ENCODE peak calls at places on chromosomes 4 and X, in four cellular contexts. One of them, this sample, is unnamed. For H3K4me1 and H3K36me3, the result is how much of the 10 kb centered on the place peaks cover.

GRCh38 chrX:16444353-16444752 is 205.6 kb upstream of the S100G start:
- DNase-seq in tibial artery: no peak
- DNase-seq in adrenal gland: no peak
- DNase-seq in sigmoid colon: no peak
- DNase-seq in this sample: no peak

GRCh38 chr4:21765810-21766407 is 182.7 kb downstream of the KCNIP4 start:
- DNase-seq in sigmoid colon: no peak
- DNase-seq in adrenal gland: peak
- DNase-seq in tibial artery: no peak
- DNase-seq in this sample: peak

GRCh38 chr4:137531951-137532868 is at the start of gene PCDH18:
- DNase-seq in tibial artery: peak
- DNase-seq in adrenal gland: peak
- DNase-seq in sigmoid colon: peak
- DNase-seq in this sample: peak

GRCh38 chr4:141391771-141392170 is 171.1 kb downstream of the ZNF330 start:
- DNase-seq in tibial artery: no peak
- DNase-seq in sigmoid colon: no peak
- DNase-seq in adrenal gland: no peak
- DNase-seq in this sample: no peak

GRCh38 chrX:83845397-83845796 is 15.5 kb upstream of the CYLC1 start:
- DNase-seq in adrenal gland: peak
- DNase-seq in tibial artery: no peak
- DNase-seq in sigmoid colon: no peak
- DNase-seq in this sample: peak

GRCh38 chr4:45638641-45639040 is 485.2 kb downstream of the GABRG1 start:
- DNase-seq in adrenal gland: no peak
- DNase-seq in tibial artery: no peak
- DNase-seq in sigmoid colon: no peak
- DNase-seq in this sample: no peak

GRCh38 chr4:120816385-120816784 is 106.1 kb downstream of the PRDM5 start:
- DNase-seq in tibial artery: no peak
- DNase-seq in sigmoid colon: no peak
- DNase-seq in adrenal gland: no peak
- DNase-seq in this sample: no peak

GRCh38 chr4:41257257-41257900 is 651 bp downstream of the UCHL1 start:
- DNase-seq in sigmoid colon: peak
- DNase-seq in adrenal gland: peak
- DNase-seq in tibial artery: peak
- DNase-seq in this sample: peak

GRCh38 chr4:41883988-41884737 is 51.1 kb upstream of the TMEM33 start:
- DNase-seq in sigmoid colon: no peak
- DNase-seq in tibial artery: no peak
- DNase-seq in adrenal gland: peak
- DNase-seq in this sample: no peak

GRCh38 chr4:168741281-168742173 is 244.7 kb downstream of the PALLD start:
- DNase-seq in tibial artery: no peak
- DNase-seq in adrenal gland: peak
- DNase-seq in sigmoid colon: no peak
- DNase-seq in this sample: no peak

GRCh38 chrX:912677-913076 is 282.1 kb downstream of the SHOX start:
- DNase-seq in adrenal gland: no peak
- DNase-seq in sigmoid colon: no peak
- DNase-seq in tibial artery: no peak
- DNase-seq in this sample: no peak

GRCh38 chr4:112170451-112170993 is 25.3 kb downstream of the FAM241A start:
- DNase-seq in sigmoid colon: no peak
- DNase-seq in adrenal gland: no peak
- DNase-seq in tibial artery: no peak
- DNase-seq in this sample: no peak

GRCh38 chrX:153158319-153158718 is 20.8 kb upstream of the MAGEA1 start:
- DNase-seq in sigmoid colon: no peak
- DNase-seq in adrenal gland: no peak
- DNase-seq in tibial artery: no peak
- DNase-seq in this sample: no peak

GRCh38 chr4:171813195-171813955 is at the start of gene GALNTL6:
- DNase-seq in tibial artery: no peak
- DNase-seq in sigmoid colon: peak
- DNase-seq in adrenal gland: no peak
- DNase-seq in this sample: no peak
- H3K4me3 ChIP-seq in tibial artery: peak
- H3K4me3 ChIP-seq in sigmoid colon: peak
- H3K4me3 ChIP-seq in adrenal gland: peak
- H3K4me3 ChIP-seq in this sample: peak

GRCh38 chrX:13082286-13083065 is 38.1 kb upstream of the FAM9C start:
- DNase-seq in tibial artery: no peak
- DNase-seq in sigmoid colon: no peak
- DNase-seq in adrenal gland: no peak
- DNase-seq in this sample: no peak
- H3K4me1 ChIP-seq in tibial artery: under half
- H3K4me1 ChIP-seq in sigmoid colon: under half
- H3K4me1 ChIP-seq in adrenal gland: under half
- H3K4me1 ChIP-seq in this sample: under half

GRCh38 chrX:24475480-24475879 is 10.4 kb downstream of the PDK3 start:
- DNase-seq in sigmoid colon: no peak
- DNase-seq in adrenal gland: no peak
- DNase-seq in tibial artery: no peak
- DNase-seq in this sample: no peak

GRCh38 chrX:24479924-24480722 is 15.0 kb downstream of the PDK3 start:
- DNase-seq in adrenal gland: no peak
- DNase-seq in tibial artery: peak
- DNase-seq in sigmoid colon: no peak
- DNase-seq in this sample: no peak

GRCh38 chrX:24482823-24483410 is 17.8 kb downstream of the PDK3 start:
- DNase-seq in tibial artery: no peak
- DNase-seq in adrenal gland: no peak
- DNase-seq in sigmoid colon: no peak
- DNase-seq in this sample: no peak

GRCh38 chrX:24483596-24483995 is 18.5 kb downstream of the PDK3 start:
- DNase-seq in adrenal gland: no peak
- DNase-seq in tibial artery: no peak
- DNase-seq in sigmoid colon: no peak
- DNase-seq in this sample: no peak

GRCh38 chrX:24478516-24478915 is 13.4 kb downstream of the PDK3 start:
- DNase-seq in sigmoid colon: no peak
- DNase-seq in adrenal gland: no peak
- DNase-seq in tibial artery: no peak
- DNase-seq in this sample: no peak
- H3K36me3 ChIP-seq in sigmoid colon: under half
- H3K36me3 ChIP-seq in adrenal gland: under half
- H3K36me3 ChIP-seq in tibial artery: under half
- H3K36me3 ChIP-seq in this sample: under half

DNA sequence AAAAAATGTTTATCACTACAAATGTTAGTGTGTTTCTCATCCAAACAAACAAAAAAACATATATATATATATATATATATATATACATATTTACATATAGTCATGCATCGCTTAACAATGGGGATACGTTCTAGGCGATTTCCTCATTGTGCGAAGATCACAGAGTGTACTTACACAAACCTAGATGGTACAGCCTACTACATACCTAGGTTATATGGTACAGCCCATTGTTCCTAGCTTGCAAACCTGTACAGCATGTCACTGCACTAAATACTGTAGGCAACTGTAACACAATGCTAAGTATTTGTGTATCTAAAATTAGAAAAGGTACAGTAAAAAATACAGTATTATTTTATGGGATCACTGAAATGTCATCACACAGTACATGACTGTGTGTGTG is 16.4 kb upstream of the TMSB4X start:
- DNase-seq in sigmoid colon: no peak
- DNase-seq in tibial artery: no peak
- DNase-seq in adrenal gland: no peak
- DNase-seq in this sample: no peak
- H3K4me3 ChIP-seq in sigmoid colon: no peak
- H3K4me3 ChIP-seq in tibial artery: no peak
- H3K4me3 ChIP-seq in adrenal gland: no peak
- H3K4me3 ChIP-seq in this sample: no peak

DNA sequence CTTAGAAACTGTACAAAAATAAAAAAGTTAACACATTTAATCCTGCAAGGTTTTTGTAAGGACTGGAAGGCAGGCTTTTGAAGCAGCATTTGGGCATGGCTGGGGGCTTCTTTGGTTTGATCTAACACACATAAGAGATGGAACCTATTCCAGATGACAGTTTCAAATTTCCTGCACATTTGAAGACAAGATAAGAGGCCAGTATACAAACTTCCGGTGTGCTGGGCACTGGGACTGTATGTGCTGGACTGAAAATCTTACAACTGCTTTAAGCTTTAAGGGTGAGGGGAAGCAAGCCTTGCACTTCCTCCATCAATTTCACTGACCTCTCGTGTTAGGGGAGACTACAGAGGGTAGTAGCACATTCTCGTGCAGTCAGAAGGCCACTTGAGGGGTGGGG is 122.9 kb downstream of the AMMECR1 start:
- DNase-seq in adrenal gland: no peak
- DNase-seq in sigmoid colon: no peak
- DNase-seq in tibial artery: no peak
- DNase-seq in this sample: no peak
- H3K4me1 ChIP-seq in adrenal gland: under half
- H3K4me1 ChIP-seq in sigmoid colon: under half
- H3K4me1 ChIP-seq in tibial artery: under half
- H3K4me1 ChIP-seq in this sample: under half

DNA sequence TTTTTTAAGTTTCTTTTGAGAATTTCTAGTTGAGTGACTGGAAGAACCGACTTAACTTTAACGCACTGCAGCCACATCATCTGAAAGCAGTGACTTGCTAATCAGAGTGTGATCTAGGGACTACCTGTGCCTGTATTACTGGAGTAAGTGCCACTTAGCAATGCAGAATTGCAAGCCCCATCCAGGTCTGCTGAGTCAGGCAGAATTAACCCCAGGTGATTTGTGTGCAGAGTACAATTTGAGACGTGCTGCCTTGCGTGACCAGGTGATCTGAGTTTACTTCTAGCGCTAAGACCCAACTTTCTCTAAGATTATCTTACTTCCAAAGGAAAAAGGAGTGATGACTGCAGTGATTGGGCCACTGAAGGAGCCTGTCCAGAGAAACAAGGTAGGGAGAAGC is 85.3 kb downstream of the CLCN4 start:
- DNase-seq in adrenal gland: no peak
- DNase-seq in sigmoid colon: no peak
- DNase-seq in tibial artery: no peak
- DNase-seq in this sample: no peak
- H3K36me3 ChIP-seq in adrenal gland: under half
- H3K36me3 ChIP-seq in sigmoid colon: under half
- H3K36me3 ChIP-seq in tibial artery: under half
- H3K36me3 ChIP-seq in this sample: under half

GRCh38 chr4:166169111-166169510 is 296.1 kb downstream of the TLL1 start:
- DNase-seq in adrenal gland: no peak
- DNase-seq in sigmoid colon: no peak
- DNase-seq in tibial artery: no peak
- DNase-seq in this sample: no peak

GRCh38 chr4:166174717-166175510 is 301.9 kb downstream of the TLL1 start:
- DNase-seq in sigmoid colon: no peak
- DNase-seq in adrenal gland: no peak
- DNase-seq in tibial artery: no peak
- DNase-seq in this sample: no peak

DNA sequence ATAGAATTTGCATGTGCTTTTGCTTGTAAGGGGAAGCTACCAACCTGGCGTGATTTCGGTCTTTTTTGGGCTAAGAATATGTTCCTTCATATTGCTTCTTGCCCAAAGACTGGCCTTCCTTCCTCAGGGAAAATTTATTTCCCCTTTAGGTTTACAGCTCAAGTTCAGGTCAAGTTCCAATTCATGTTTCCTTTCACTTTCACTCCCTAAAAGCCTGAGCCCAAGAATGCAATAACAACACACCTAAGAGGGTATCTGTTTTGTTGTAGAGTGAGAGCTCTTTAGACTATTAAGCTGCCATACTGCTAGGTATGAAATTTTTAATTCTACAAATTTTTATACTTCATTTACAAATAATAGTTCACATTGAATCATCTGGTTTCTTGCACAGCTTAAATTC is 299.6 kb downstream of the TLL1 start:
- DNase-seq in tibial artery: no peak
- DNase-seq in adrenal gland: no peak
- DNase-seq in sigmoid colon: no peak
- DNase-seq in this sample: no peak
- H3K4me3 ChIP-seq in tibial artery: no peak
- H3K4me3 ChIP-seq in adrenal gland: no peak
- H3K4me3 ChIP-seq in sigmoid colon: no peak
- H3K4me3 ChIP-seq in this sample: no peak

DNA sequence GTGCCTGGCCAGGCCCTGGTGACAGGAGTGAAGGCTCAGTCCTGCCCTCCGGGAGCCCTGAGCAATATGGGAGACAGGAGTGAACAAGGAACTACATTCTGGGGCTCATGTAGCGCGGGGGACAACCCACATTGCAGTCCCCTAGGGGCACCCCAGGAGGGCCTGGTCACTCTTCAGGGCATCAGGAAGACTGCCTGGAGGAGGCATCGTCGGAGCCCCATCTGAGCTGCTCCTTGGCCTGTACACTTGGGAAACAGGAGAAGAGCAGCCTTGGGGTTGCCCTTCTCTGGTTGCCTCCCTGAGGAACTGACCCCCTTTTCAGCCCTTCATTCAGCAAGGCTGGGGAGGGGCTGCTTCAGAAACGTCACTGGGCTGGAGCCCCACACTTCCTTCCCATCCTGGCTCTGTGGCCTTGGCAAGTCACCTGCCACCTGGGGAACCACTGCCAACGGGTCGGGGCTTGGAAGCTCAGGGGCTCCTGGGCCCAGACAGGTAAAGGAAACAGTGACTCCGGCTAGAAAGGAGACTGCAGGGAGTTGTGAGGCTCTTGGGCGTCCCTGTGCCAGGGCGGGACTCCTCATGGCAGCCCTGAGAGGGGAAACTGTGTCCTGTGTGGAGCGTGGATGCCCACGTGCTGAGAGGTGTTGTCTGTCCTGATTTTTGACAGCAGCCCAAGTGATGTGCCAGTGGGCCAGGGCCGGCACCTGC is 10.1 kb downstream of the WFS1 start:
- DNase-seq in tibial artery: no peak
- DNase-seq in adrenal gland: no peak
- DNase-seq in sigmoid colon: no peak
- DNase-seq in this sample: no peak
- H3K4me1 ChIP-seq in tibial artery: under half
- H3K4me1 ChIP-seq in adrenal gland: half or more
- H3K4me1 ChIP-seq in sigmoid colon: half or more
- H3K4me1 ChIP-seq in this sample: under half

GRCh38 chr4:967113-968104 is 6.0 kb downstream of the DGKQ start:
- DNase-seq in sigmoid colon: no peak
- DNase-seq in adrenal gland: no peak
- DNase-seq in tibial artery: no peak
- DNase-seq in this sample: no peak
- H3K36me3 ChIP-seq in sigmoid colon: under half
- H3K36me3 ChIP-seq in adrenal gland: under half
- H3K36me3 ChIP-seq in tibial artery: half or more
- H3K36me3 ChIP-seq in this sample: under half